ENCODE peak calls at places on chromosomes 2 and 18, in ten cellular contexts. Z is hippocampal formation; I is pancreas; F is endothelial cell; S is NAMALWA; V is WERI-Rb-1; U is A549; Q is GM12865; O is adrenal gland; N is stimulated activated CD4-positive, alpha-beta T cell treated with anti-CD3 and anti-CD28 coated beads, Interleukin-1b, Interleukin-23, amount 100 ng/mL, for 24 hours. X is an unnamed sample.

GRCh38 chr2:106147665-106148064 is 46.4 kb downstream of the UXS1 start:
- DNase-seq in N (no peak), V (no peak), I (no peak), Z (no peak), O (no peak), Q (peak; percentile 53), F (no peak), U (no peak), S (no peak), X (no peak)

GRCh38 chr2:241208058-241208457 is 19.6 kb downstream of the ANO7 start:
- DNase-seq in N (no peak), S (no peak), Z (peak; percentile 18), Q (no peak), I (no peak), O (no peak), F (no peak), V (no peak), U (no peak), X (no peak)

GRCh38 chr18:48408111-48408726 is 964 bp downstream of the ZBTB7C start:
- DNase-seq in U (no peak), N (no peak), Z (no peak), I (peak; percentile 62), Q (no peak), F (peak; percentile 14), S (no peak), O (peak; percentile 57), V (peak; percentile 27), X (no peak)

GRCh38 chr2:222292738-222293134 is 6.1 kb downstream of the PAX3 start:
- DNase-seq in U (no peak), V (no peak), Q (no peak), S (no peak), I (no peak), N (no peak), O (no peak), F (no peak), Z (no peak), X (no peak)

GRCh38 chr2:118826093-118826492 is 21.4 kb downstream of the EN1 start:
- DNase-seq in Z (no peak), O (no peak), V (no peak), S (no peak), Q (no peak), N (no peak), U (no peak), I (no peak), F (no peak), X (no peak)

GRCh38 chr2:71923887-71924533 is 223.7 kb downstream of the CYP26B1 start:
- DNase-seq in Q (peak; percentile 74), O (peak; percentile 68), N (peak; percentile 20), V (peak; percentile 87), S (peak; percentile 78), I (peak; percentile 74), Z (peak; percentile 46), U (peak; percentile 83), F (peak; percentile 73), X (peak; percentile 78)

GRCh38 chr2:222688912-222689311 is 17.5 kb downstream of the MOGAT1 start:
- DNase-seq in S (no peak), N (no peak), V (no peak), F (no peak), U (no peak), I (no peak), O (no peak), Q (no peak), Z (no peak), X (no peak)

GRCh38 chr2:138003411-138003810 is 39.1 kb downstream of the HNMT start:
- DNase-seq in N (no peak), Q (no peak), I (no peak), O (no peak), V (no peak), S (no peak), Z (no peak), U (no peak), F (no peak), X (no peak)

GRCh38 chr2:241811209-241811951 is 2.4 kb downstream of the NEU4 start:
- DNase-seq in N (no peak), I (peak; percentile 49), U (no peak), Q (no peak), O (no peak), S (no peak), F (no peak), Z (peak; percentile 70), V (no peak), X (no peak)